ENCODE peak calls at places on chromosomes 4 and X, in six cellular contexts. E is fibroblast of the aortic adventitia, U is uterus, V is psoas muscle, H is HCT116, G is Peyer's patch. F is an unnamed sample.

GRCh38 chr4:113539408-113539807 is 222.1 kb downstream of the CAMK2D start:
- DNase-seq in E (peak), U (no peak), V (no peak), H (peak), G (no peak), F (no peak)

GRCh38 chr4:55475394-55476243 is 71.1 kb downstream of the CLOCK start:
- DNase-seq in E (peak), U (no peak), V (no peak), H (no peak), G (no peak), F (no peak)

GRCh38 chrX:154739952-154740351 is 10.9 kb downstream of the GAB3 start:
- DNase-seq in E (no peak), U (no peak), V (no peak), H (no peak), G (no peak), F (no peak)

GRCh38 chrX:150968862-150969720 is 14.0 kb upstream of the HMGB3 start:
- DNase-seq in E (no peak), U (no peak), V (no peak), H (no peak), G (peak), F (no peak)

GRCh38 chr4:67725132-67725531 is 24.2 kb upstream of the UBA6 start:
- DNase-seq in E (peak), U (no peak), V (no peak), H (no peak), G (no peak), F (no peak)

GRCh38 chr4:2489841-2490552 is 21.1 kb downstream of the RNF4 start:
- DNase-seq in E (peak), U (no peak), V (no peak), H (no peak), G (no peak), F (no peak)

GRCh38 chr4:127203561-127204260 is 429.0 kb upstream of the INTU start:
- DNase-seq in E (peak), U (no peak), V (no peak), H (no peak), G (no peak), F (no peak)

GRCh38 chr4:151238477-151238876 is 38.5 kb upstream of the PRSS48 start:
- DNase-seq in E (peak), U (no peak), V (no peak), H (no peak), G (no peak), F (no peak)

GRCh38 chr4:152870605-152871004 is 65.5 kb upstream of the FHDC1 start:
- DNase-seq in E (no peak), U (no peak), V (no peak), H (no peak), G (no peak), F (no peak)

GRCh38 chr4:80608285-80608980 is 272.9 kb downstream of the CFAP299 start:
- DNase-seq in E (peak), U (no peak), V (no peak), H (no peak), G (no peak), F (no peak)

GRCh38 chr4:98092833-98093439 is 50.3 kb downstream of the STPG2 start:
- DNase-seq in E (peak), U (no peak), V (no peak), H (peak), G (no peak), F (no peak)

GRCh38 chr4:71570492-71570891 is 213.4 kb downstream of the GC start:
- DNase-seq in E (peak), U (no peak), V (no peak), H (no peak), G (no peak), F (no peak)

GRCh38 chr4:5524900-5525299 is 183.5 kb downstream of the EVC2 start:
- DNase-seq in E (peak), U (no peak), V (no peak), H (no peak), G (no peak), F (no peak)

GRCh38 chr4:185003596-185004351 is 14.5 kb upstream of the HELT start:
- DNase-seq in E (no peak), U (no peak), V (no peak), H (no peak), G (no peak), F (no peak)

GRCh38 chr4:92163348-92163747 is 140.4 kb upstream of the GRID2 start:
- DNase-seq in E (peak), U (no peak), V (no peak), H (peak), G (no peak), F (no peak)

GRCh38 chr4:78689224-78689623 is 86.9 kb upstream of the BMP2K start:
- DNase-seq in E (peak), U (no peak), V (no peak), H (no peak), G (no peak), F (no peak)

GRCh38 chrX:44432641-44433040 is 89.2 kb upstream of the EFHC2 start:
- DNase-seq in E (no peak), U (no peak), V (no peak), H (peak), G (no peak), F (no peak)

GRCh38 chr4:129167640-129168260 is 71.8 kb downstream of the C4orf33 start:
- DNase-seq in E (peak), U (no peak), V (no peak), H (no peak), G (no peak), F (no peak)

GRCh38 chr4:180455226-180455625 is 1788.0 kb upstream of the TENM3 start:
- DNase-seq in E (no peak), U (no peak), V (no peak), H (no peak), G (no peak), F (no peak)

GRCh38 chr4:105859233-105859632 is 36.0 kb upstream of the NPNT start:
- DNase-seq in E (peak), U (no peak), V (no peak), H (peak), G (no peak), F (no peak)

GRCh38 chr4:86961605-86962295 is 26.9 kb downstream of the AFF1 start:
- DNase-seq in E (no peak), U (peak), V (no peak), H (no peak), G (no peak), F (no peak)

GRCh38 chrX:155216940-155217450 is 735 bp downstream of the VBP1 start:
- DNase-seq in E (peak), U (no peak), V (no peak), H (no peak), G (no peak), F (no peak)

GRCh38 chrX:40078489-40079288 is 19.1 kb downstream of the BCOR start:
- DNase-seq in E (no peak), U (no peak), V (no peak), H (no peak), G (no peak), F (no peak)

GRCh38 chr4:126361287-126361686 is 1046.5 kb downstream of the FAT4 start:
- DNase-seq in E (no peak), U (no peak), V (no peak), H (no peak), G (no peak), F (no peak)

GRCh38 chrX:76253432-76253831 is 80.6 kb downstream of the PBDC1 start:
- DNase-seq in E (peak), U (peak), V (no peak), H (peak), G (no peak), F (no peak)

GRCh38 chrX:8607326-8607725 is 124.6 kb downstream of the ANOS1 start:
- DNase-seq in E (no peak), U (no peak), V (no peak), H (no peak), G (no peak), F (no peak)

GRCh38 chr4:188254211-188254610 is 115.0 kb downstream of the TRIML1 start:
- DNase-seq in E (no peak), U (no peak), V (no peak), H (no peak), G (no peak), F (no peak)

GRCh38 chrX:5708209-5708608 is 520.5 kb downstream of the NLGN4X start:
- DNase-seq in E (no peak), U (no peak), V (no peak), H (no peak), G (no peak), F (no peak)

GRCh38 chrX:120725874-120726273 is 96.0 kb upstream of the C1GALT1C1 start:
- DNase-seq in E (no peak), U (no peak), V (no peak), H (no peak), G (no peak), F (no peak)

GRCh38 chr4:184114431-184114830 is 103.2 kb downstream of the ENPP6 start:
- DNase-seq in E (no peak), U (no peak), V (no peak), H (no peak), G (no peak), F (no peak)

GRCh38 chr4:109429545-109429944 is 4.1 kb upstream of the SEC24B start:
- DNase-seq in E (peak), U (no peak), V (no peak), H (no peak), G (no peak), F (no peak)

DNA sequence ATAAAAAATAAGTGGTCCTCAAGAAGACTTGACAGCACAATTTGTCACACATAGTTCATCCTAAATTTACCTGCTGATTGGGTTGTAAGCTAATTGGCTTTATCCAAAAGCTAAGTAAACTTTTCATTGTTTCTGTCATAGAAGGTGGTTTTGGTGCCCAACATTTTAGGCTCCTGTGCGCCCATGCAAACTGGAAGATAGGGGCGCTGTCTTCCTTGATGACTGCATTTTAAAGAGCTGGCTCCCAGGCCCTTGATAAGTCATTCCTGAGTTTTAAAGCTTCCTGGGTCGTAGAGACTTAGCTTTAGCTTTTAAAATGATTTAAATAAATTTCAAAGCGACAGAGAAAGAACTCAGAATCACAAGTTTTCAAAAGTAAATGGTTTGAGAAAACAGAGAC is 625.4 kb upstream of the GALNT7 start:
- DNase-seq in E (no peak), U (no peak), V (no peak), H (no peak), G (no peak), F (no peak)
- TF ChIP-seq CTCF in E (no peak), U (no peak), V (no peak), H (no peak), G (no peak), F (no peak)

GRCh38 chrX:57583477-57583876 is 8.3 kb upstream of the ZXDB start:
- DNase-seq in E (no peak), U (no peak), V (no peak), H (no peak), G (no peak), F (no peak)
- TF ChIP-seq CTCF in E (no peak), U (no peak), V (no peak), H (no peak), G (no peak), F (no peak)

DNA sequence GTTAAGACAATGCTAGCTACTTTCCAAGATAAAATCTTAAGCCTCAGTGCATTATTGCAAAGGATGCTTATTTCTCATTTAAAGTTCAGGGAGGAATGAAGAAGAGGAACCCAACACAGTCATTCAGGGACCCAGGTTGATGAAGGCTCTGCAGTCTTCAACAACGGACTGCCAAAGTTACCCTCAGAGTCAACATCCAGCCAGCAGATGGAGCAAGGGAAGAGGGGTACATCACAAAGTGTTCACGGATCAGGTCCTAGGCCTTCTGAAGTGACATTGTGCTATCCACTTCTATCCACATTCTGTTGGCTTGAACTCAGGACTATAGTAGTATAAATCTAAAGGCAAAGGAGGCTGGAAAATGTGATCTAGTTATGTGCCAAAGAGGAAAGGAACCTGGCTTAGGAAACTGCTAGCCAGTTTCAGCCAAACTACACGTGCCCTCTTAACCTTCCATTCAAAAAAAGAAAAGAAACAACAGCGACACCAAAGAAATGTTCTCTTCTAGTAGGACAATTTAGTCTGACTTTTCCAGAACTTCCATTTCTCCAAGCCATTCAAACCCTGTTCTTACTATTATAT is 28.8 kb downstream of the NKX6-1 start:
- DNase-seq in E (no peak), U (no peak), V (no peak), H (no peak), G (no peak), F (no peak)
- TF ChIP-seq CTCF in E (no peak), U (no peak), V (no peak), H (peak), G (no peak), F (no peak)

GRCh38 chr4:8211229-8211628 is 12.1 kb downstream of the SH3TC1 start:
- DNase-seq in E (no peak), U (no peak), V (no peak), H (no peak), G (no peak), F (no peak)

GRCh38 chr4:8212606-8213005 is 13.5 kb downstream of the SH3TC1 start:
- DNase-seq in E (no peak), U (no peak), V (no peak), H (no peak), G (no peak), F (no peak)

GRCh38 chr4:8210631-8211030 is 11.5 kb downstream of the SH3TC1 start:
- DNase-seq in E (no peak), U (no peak), V (no peak), H (no peak), G (no peak), F (no peak)

GRCh38 chr4:8213121-8213520 is 14.0 kb downstream of the SH3TC1 start:
- DNase-seq in E (no peak), U (no peak), V (no peak), H (no peak), G (no peak), F (no peak)

DNA sequence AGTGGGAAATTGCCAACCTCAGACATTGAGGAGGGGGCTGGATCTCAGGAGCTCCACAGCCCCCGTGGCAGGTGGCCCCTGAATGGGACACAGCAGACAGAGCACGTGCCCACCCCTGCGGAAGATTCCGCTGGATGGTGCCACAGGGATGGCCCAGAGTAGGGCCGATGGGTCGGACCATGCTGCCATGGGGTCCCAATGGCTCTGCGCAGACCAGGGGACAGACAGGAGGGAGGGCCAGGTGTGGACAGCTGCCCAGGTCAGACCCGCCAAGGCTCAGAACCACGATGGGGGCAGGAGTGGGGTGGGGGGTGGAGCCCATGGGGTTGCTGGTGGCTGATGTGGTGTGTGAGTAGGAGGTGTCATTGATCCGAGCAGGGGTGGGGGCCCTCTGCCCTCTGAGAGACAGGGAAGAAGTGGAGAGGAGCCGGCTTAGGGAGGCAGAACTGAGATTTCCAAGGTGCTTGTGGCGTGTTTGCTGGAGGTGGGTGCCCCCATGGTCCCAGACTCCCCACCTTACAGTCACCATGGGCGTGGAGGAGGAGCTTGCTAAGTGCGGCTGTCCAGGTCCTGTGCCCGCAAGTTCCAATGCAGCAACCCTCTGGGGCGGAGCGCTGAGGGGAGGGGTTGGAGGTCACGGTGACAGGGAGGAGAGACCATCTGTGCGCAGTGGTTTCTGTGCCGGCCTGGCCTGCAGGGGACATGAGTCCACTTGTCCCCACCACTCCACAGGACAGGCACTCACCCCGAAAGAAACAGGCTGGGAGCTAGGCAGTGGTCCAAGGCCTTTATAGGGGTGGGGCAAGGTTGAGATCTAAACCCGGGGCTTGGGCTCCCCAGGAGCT is 12.9 kb downstream of the SH3TC1 start:
- DNase-seq in E (no peak), U (no peak), V (no peak), H (no peak), G (no peak), F (no peak)
- TF ChIP-seq CTCF in E (no peak), U (no peak), V (no peak), H (no peak), G (no peak), F (no peak)

DNA sequence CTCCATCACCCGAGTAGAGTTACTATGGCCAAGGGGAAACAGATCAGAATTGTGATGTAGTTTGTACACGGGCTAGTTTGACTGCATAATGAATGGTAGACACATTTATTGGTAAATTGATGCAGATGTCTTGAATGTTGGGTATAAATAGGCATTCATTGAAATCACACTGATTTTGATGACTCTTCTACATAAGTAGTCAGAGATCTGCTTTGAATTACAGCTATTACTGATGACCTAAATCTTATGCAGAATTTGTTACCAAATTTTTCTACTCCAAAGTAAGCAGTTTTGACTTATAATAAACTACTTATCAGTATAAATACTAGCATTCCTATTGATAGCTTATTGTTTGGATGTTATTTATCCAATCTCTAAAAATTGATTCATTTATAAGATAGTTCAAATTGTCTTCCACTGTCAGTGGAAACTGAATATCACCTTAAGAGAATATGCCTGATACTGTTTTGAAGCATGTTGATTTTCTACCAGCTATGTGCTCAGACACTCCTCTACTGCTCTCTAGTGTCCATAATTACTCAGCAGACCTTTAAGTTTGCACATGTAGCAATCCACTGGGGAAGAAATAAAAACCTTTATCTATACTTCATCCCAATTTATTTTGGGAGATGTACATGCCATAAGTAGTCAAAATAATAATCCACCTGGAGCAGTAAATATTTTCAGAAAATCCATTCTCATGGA is 120.3 kb downstream of the RASL11B start:
- DNase-seq in E (peak), U (no peak), V (no peak), H (peak), G (no peak), F (no peak)
- TF ChIP-seq CTCF in E (peak), U (peak), V (peak), H (peak), G (peak), F (no peak)